ENCODE peak calls at places on chromosomes 1 and 21, in nine cellular contexts. G is stimulated activated CD4-positive, alpha-beta T cell treated with anti-CD3 and anti-CD28 coated beads, TNF-alpha, amount 100 ng/mL, for 4 hours; O is stimulated activated CD8-positive, alpha-beta memory T cell treated with anti-CD3 and anti-CD28 coated beads, Interleukin-2, amount 100 ng/mL, for 1 hour; Q is occipital lobe; I is amniotic stem cell; J is AG09319; X is AG20443; M is T-helper 9 cell; N is DMS153. C is an unnamed sample.
A peak's percentile ranks its signal among the peaks of the same experiment; 100 is the strongest.

GRCh38 chr1:66732407-66733166 is 19.7 kb upstream of the DYNLT5 start:
- DNase-seq in J (no peak), G (no peak), N (no peak), X (no peak), Q (no peak), I (no peak), M (no peak), O (no peak), C (no peak)

GRCh38 chr1:167186771-167187170 is 33.9 kb upstream of the POU2F1 start:
- DNase-seq in I (no peak), M (no peak), J (no peak), Q (no peak), G (no peak), N (no peak), O (no peak), X (no peak), C (peak; percentile 97)

GRCh38 chr21:44423312-44423821 is 31.9 kb upstream of the LRRC3 start:
- DNase-seq in G (no peak), O (no peak), Q (no peak), I (no peak), X (no peak), J (no peak), M (no peak), N (no peak), C (no peak)

GRCh38 chr1:42838482-42839190 is 7.8 kb upstream of the ZNF691 start:
- DNase-seq in M (no peak), J (no peak), N (no peak), O (no peak), I (no peak), X (no peak), Q (no peak), G (no peak), C (no peak)

GRCh38 chr1:204363335-204364114 is 3.8 kb upstream of the PLEKHA6 start:
- DNase-seq in M (peak; percentile 57), I (peak; percentile 73), X (peak; percentile 81), O (peak; percentile 42), G (peak; percentile 67), N (peak; percentile 77), J (peak; percentile 51), Q (peak; percentile 59), C (peak; percentile 87)

GRCh38 chr1:115469703-115470476 is 131.8 kb upstream of the NGF start:
- DNase-seq in X (peak; percentile 81), G (no peak), Q (no peak), I (no peak), O (no peak), N (peak; percentile 59), J (no peak), M (peak; percentile 4), C (no peak)

GRCh38 chr1:164726235-164726634 is 167.3 kb downstream of the PBX1 start:
- DNase-seq in Q (no peak), I (no peak), G (no peak), O (no peak), X (peak; percentile 73), J (peak; percentile 91), N (no peak), M (no peak), C (no peak)

GRCh38 chr1:182069028-182069466 is 7.5 kb upstream of the ZNF648 start:
- DNase-seq in G (no peak), N (peak; percentile 70), Q (peak; percentile 47), J (no peak), X (peak; percentile 84), I (no peak), M (peak; percentile 20), O (no peak), C (peak; percentile 24)

GRCh38 chr1:105386489-105386888 is 1636.8 kb downstream of the AMY1C start:
- DNase-seq in G (no peak), J (no peak), Q (peak; percentile 29), O (no peak), M (no peak), X (no peak), N (no peak), I (no peak), C (no peak)

GRCh38 chr1:186804669-186805068 is 24.1 kb upstream of the PLA2G4A start:
- DNase-seq in I (no peak), X (no peak), O (no peak), J (no peak), N (no peak), G (no peak), M (no peak), Q (no peak), C (no peak)

GRCh38 chr1:222546548-222547259 is 1.2 kb downstream of the HHIPL2 start:
- DNase-seq in G (no peak), O (no peak), X (peak; percentile 93), I (peak; percentile 75), Q (no peak), M (no peak), J (peak; percentile 44), N (peak; percentile 14), C (no peak)

GRCh38 chr1:227905573-227906487 is 41.9 kb downstream of the WNT9A start:
- DNase-seq in N (no peak), M (no peak), I (no peak), G (no peak), Q (no peak), J (no peak), O (no peak), X (no peak), C (no peak)

GRCh38 chr1:161196521-161197451 is 2.1 kb downstream of the ADAMTS4 start:
- DNase-seq in N (no peak), X (peak; percentile 87), I (peak; percentile 63), O (no peak), Q (no peak), G (no peak), J (peak; percentile 78), M (no peak), C (no peak)

GRCh38 chr21:36879827-36880226 is 86.6 kb downstream of the HLCS start:
- DNase-seq in J (no peak), I (no peak), Q (no peak), O (no peak), X (no peak), M (no peak), G (no peak), N (no peak), C (peak; percentile 8)

GRCh38 chr1:105337427-105337826 is 1587.7 kb downstream of the AMY1C start:
- DNase-seq in I (no peak), N (peak; percentile 77), X (no peak), M (no peak), J (no peak), G (no peak), O (no peak), Q (no peak), C (no peak)

GRCh38 chr1:25933479-25934365 is 27.5 kb upstream of the STMN1 start:
- DNase-seq in G (no peak), N (no peak), Q (peak; percentile 41), J (no peak), X (no peak), O (no peak), I (no peak), M (no peak), C (peak; percentile 26)

GRCh38 chr1:99811747-99812146 is 38.4 kb upstream of the AGL start:
- DNase-seq in J (no peak), I (no peak), G (no peak), X (no peak), M (no peak), O (no peak), Q (no peak), N (no peak), C (no peak)

GRCh38 chr1:103265551-103265950 is 157.2 kb upstream of the COL11A1 start:
- DNase-seq in J (no peak), I (no peak), M (no peak), N (no peak), X (no peak), G (no peak), O (no peak), Q (no peak), C (peak; percentile 44)

GRCh38 chr1:61053712-61054608 is 28.4 kb upstream of the NFIA start:
- DNase-seq in Q (no peak), G (no peak), X (peak; percentile 45), O (no peak), I (no peak), N (no peak), M (no peak), J (no peak), C (peak; percentile 46)

GRCh38 chr1:78884685-78885452 is 121.7 kb downstream of the ADGRL4 start:
- DNase-seq in M (no peak), N (no peak), J (no peak), I (no peak), X (peak; percentile 42), O (no peak), Q (no peak), G (no peak), C (no peak)

GRCh38 chr1:24503003-24503751 is 541 bp downstream of the RCAN3 start:
- DNase-seq in N (no peak), O (no peak), I (no peak), X (no peak), J (no peak), M (peak; percentile 43), G (no peak), Q (no peak), C (peak; percentile 52)

C was measured in G401.